ENCODE peak calls at places on chromosome 11, in seven cellular contexts. Y is SJSA1, G is mesendoderm, U is brain microvascular endothelial cell, J is epithelial cell of esophagus, E is lower lobe of right lung, M is AG09309. A is an unnamed sample.

GRCh38 chr11:15159085-15159484 is 44.4 kb downstream of the INSC start:
- DNase-seq in G (peak; percentile 53), U (peak; percentile 47), J (peak; percentile 77), M (no peak), Y (no peak), E (no peak), A (no peak)

GRCh38 chr11:105081412-105082150 is 36.4 kb upstream of the CARD16 start:
- DNase-seq in U (no peak), G (peak; percentile 21), E (no peak), Y (no peak), J (no peak), M (no peak), A (no peak)

GRCh38 chr11:75286826-75287465 is 46.4 kb downstream of the TPBGL start:
- DNase-seq in Y (no peak), M (no peak), J (peak; percentile 50), G (no peak), U (peak; percentile 34), E (no peak), A (no peak)

GRCh38 chr11:19777342-19778102 is 64.9 kb downstream of the NAV2 start:
- DNase-seq in U (peak; percentile 77), E (no peak), M (no peak), J (peak; percentile 60), G (peak; percentile 76), Y (peak; percentile 49), A (peak; percentile 53)

GRCh38 chr11:65288706-65289536 is 25.7 kb upstream of the CDC42EP2 start:
- DNase-seq in M (no peak), E (no peak), G (no peak), J (peak; percentile 30), U (no peak), Y (no peak), A (no peak)

GRCh38 chr11:66491315-66491935 is 11.2 kb downstream of the DPP3 start:
- DNase-seq in G (peak; percentile 45), E (no peak), M (no peak), Y (no peak), U (no peak), J (no peak), A (no peak)

GRCh38 chr11:71153005-71153395 is 99.4 kb downstream of the SHANK2 start:
- DNase-seq in Y (peak; percentile 19), G (peak; percentile 68), M (no peak), E (no peak), J (peak; percentile 81), U (no peak), A (no peak)

GRCh38 chr11:120834686-120835225 is 189.1 kb upstream of the TBCEL start:
- DNase-seq in M (no peak), Y (no peak), U (no peak), G (no peak), E (no peak), J (no peak), A (no peak)

GRCh38 chr11:12806113-12806512 is 131.9 kb downstream of the TEAD1 start:
- DNase-seq in M (no peak), Y (no peak), U (no peak), G (no peak), E (no peak), J (peak; percentile 92), A (no peak)

GRCh38 chr11:117039897-117040296 is 58.3 kb downstream of the SIK3 start:
- DNase-seq in J (peak; percentile 81), G (no peak), M (no peak), E (no peak), Y (no peak), U (no peak), A (no peak)

GRCh38 chr11:28146123-28146751 is 38.0 kb downstream of the METTL15 start:
- DNase-seq in E (no peak), J (peak; percentile 85), G (peak; percentile 75), M (peak; percentile 67), Y (peak; percentile 76), U (peak; percentile 72), A (peak; percentile 67)

GRCh38 chr11:61473370-61474025 is 35.1 kb upstream of the LRRC10B start:
- DNase-seq in J (peak; percentile 65), E (no peak), U (no peak), G (no peak), M (no peak), Y (no peak), A (no peak)

GRCh38 chr11:132126973-132127900 is 756.8 kb downstream of the NTM start:
- DNase-seq in Y (peak; percentile 41), E (no peak), G (peak; percentile 57), M (peak; percentile 74), U (peak; percentile 92), J (peak; percentile 57), A (peak; percentile 67)

GRCh38 chr11:120068114-120068573 is 69.8 kb downstream of the TRIM29 start:
- DNase-seq in U (peak; percentile 18), J (peak; percentile 22), G (no peak), E (no peak), M (no peak), Y (no peak), A (no peak)

GRCh38 chr11:69115586-69116560 is 39.9 kb upstream of the SMIM38 start:
- DNase-seq in M (no peak), Y (no peak), J (no peak), G (no peak), U (no peak), E (peak; percentile 90), A (no peak)

GRCh38 chr11:38547464-38547863 is 1949.4 kb upstream of the RAG2 start:
- DNase-seq in E (no peak), U (no peak), M (no peak), G (no peak), J (peak; percentile 20), Y (no peak), A (no peak)

GRCh38 chr11:3808846-3809623 is 675 bp downstream of the PGAP2 start:
- DNase-seq in M (no peak), Y (peak; percentile 31), G (peak; percentile 83), U (no peak), J (peak; percentile 82), E (no peak), A (no peak)

DNA sequence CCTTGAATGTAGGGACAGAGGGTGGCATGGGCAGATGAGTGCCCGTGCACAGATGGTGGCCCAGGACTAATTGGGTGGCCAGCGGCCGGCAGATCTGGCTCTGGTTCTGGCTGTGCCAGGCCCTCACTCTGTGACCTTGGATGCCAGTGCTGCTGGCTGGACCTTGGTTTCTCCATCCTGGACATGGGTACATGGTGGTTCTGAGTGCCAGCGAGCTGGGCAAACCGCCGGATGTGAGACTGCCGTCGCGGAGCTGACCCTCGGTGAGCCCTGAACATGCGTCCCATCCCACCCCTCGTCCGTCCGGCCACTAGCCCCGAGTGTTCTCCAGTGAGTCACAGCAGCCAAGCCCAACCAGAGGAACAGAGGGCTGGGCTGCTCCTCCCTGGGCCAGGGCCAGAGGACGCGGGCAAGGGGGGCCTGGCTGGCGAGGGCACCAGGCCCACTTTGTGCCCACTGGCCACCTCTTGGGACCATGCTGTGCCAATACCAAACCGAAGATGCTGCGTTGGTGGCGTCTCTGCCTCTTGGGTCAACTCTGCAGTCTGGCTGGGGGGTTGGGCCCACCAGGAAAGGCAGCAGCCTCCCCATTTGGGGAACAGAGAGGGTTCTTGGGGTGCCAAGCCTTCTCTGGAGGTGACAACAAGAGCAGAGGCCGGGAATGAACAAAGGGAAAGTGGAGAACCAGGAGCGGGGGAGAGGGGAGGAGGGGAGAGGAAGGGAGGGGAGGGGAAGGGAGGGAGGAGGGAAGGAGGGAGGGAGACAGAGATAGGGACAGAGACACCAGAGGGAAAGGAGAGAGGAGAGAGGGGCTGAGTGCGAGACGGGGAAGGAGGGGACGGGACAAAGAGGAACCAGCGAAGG is 10.7 kb downstream of the LSP1 start:
- DNase-seq in Y (peak; percentile 94), G (peak; percentile 86), M (peak; percentile 54), E (peak; percentile 79), U (peak; percentile 85), J (peak; percentile 81), A (peak; percentile 79)
- H3K4me3 ChIP-seq in Y (no peak overlapping the region), G (no peak overlapping the region), M (no peak overlapping the region), E (peak overlapping the region; percentile 25), U (no peak overlapping the region), J (no peak overlapping the region), A (no peak overlapping the region)

GRCh38 chr11:118532091-118532490 is 1.1 kb downstream of the TMEM25 start:
- DNase-seq in Y (no peak), J (no peak), U (no peak), E (no peak), M (no peak), G (no peak), A (no peak)
- H3K4me3 ChIP-seq in Y (no peak overlapping the region), J (peak overlapping the region; percentile 85), U (no peak overlapping the region), E (peak overlapping the region; percentile 93), M (no peak overlapping the region), G (no peak overlapping the region), A (peak overlapping the region; percentile 75)

GRCh38 chr11:86804871-86805415 is 4.6 kb downstream of the PRSS23 start:
- DNase-seq in E (no peak), J (no peak), M (no peak), Y (no peak), G (no peak), U (no peak), A (no peak)
- H3K4me3 ChIP-seq in E (no peak overlapping the region), J (no peak overlapping the region), M (no peak overlapping the region), Y (no peak overlapping the region), G (no peak overlapping the region), U (no peak overlapping the region), A (no peak overlapping the region)

GRCh38 chr11:133350045-133350444 is 182.3 kb downstream of the OPCML start:
- DNase-seq in U (no peak), Y (no peak), E (no peak), M (no peak), G (no peak), J (no peak), A (no peak)
- H3K4me3 ChIP-seq in U (no peak overlapping the region), Y (no peak overlapping the region), E (no peak overlapping the region), M (no peak overlapping the region), G (no peak overlapping the region), J (no peak overlapping the region), A (no peak overlapping the region)

DNA sequence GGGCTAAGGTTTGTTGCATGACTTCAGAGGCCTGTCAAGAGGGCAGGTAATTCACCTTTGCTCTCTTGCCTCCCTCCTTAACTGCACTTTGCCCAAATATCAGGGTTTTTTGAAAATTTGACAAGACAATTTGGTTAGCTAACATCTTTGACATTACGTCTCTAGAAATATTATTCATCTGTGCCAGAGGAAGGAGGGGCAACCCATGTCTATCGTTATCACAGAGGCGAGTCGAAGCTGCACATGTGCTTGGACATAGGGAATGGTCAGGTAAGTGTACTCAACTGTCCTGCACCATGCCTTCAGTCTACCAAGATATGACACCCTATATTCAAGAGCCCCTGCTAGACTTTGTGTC is 3.7 kb downstream of the AKIP1 start:
- DNase-seq in U (no peak), G (no peak), E (no peak), Y (no peak), M (no peak), J (no peak), A (no peak)
- H3K4me3 ChIP-seq in U (no peak overlapping the region), G (no peak overlapping the region), E (peak overlapping the region; percentile 24), Y (no peak overlapping the region), M (no peak overlapping the region), J (no peak overlapping the region), A (no peak overlapping the region)

A was measured in skeletal muscle cell.